ENCODE peak calls at places on chromosomes 4 and X, in eight cellular contexts. J, S, A, E, G, R, D and I are unnamed samples. For H3K4me1, the result is how much of the 10 kb centered on the place peaks cover.

GRCh38 chr4:98771959-98772619 is 113.7 kb upstream of the TSPAN5 start:
- DNase-seq in E (no peak), D (no peak), A (no peak), G (no peak), S (no peak), J (no peak), R (no peak), I (no peak)

GRCh38 chr4:4872148-4872903 is 12.9 kb downstream of the MSX1 start:
- DNase-seq in G (no peak), D (no peak), A (no peak), E (no peak), J (no peak), R (no peak), S (no peak), I (no peak)

GRCh38 chr4:150126201-150126879 is 48.1 kb downstream of the DCLK2 start:
- DNase-seq in G (no peak), R (no peak), J (no peak), S (no peak), A (no peak), E (no peak), D (no peak), I (peak)

GRCh38 chrX:97846718-97847237 is 963.1 kb downstream of the RPA4 start:
- DNase-seq in A (no peak), D (no peak), J (no peak), R (no peak), S (no peak), E (no peak), G (no peak), I (no peak)

GRCh38 chr4:168587326-168588125 is 90.7 kb downstream of the PALLD start:
- DNase-seq in E (no peak), J (no peak), R (no peak), G (no peak), A (no peak), D (peak), S (peak), I (no peak)

GRCh38 chr4:107164962-107165361 is 128.8 kb upstream of the DKK2 start:
- DNase-seq in G (no peak), J (no peak), A (no peak), S (no peak), D (no peak), R (no peak), E (no peak), I (no peak)

GRCh38 chr4:186514271-186514950 is 41.0 kb downstream of the MTNR1A start:
- DNase-seq in R (no peak), J (no peak), E (no peak), G (no peak), S (no peak), A (no peak), D (no peak), I (no peak)

GRCh38 chr4:15515106-15515505 is 45.4 kb downstream of the CC2D2A start:
- DNase-seq in G (no peak), A (no peak), D (no peak), J (no peak), E (no peak), S (no peak), R (no peak), I (no peak)

GRCh38 chrX:149493567-149494562 is 11.2 kb downstream of the IDS start:
- DNase-seq in J (no peak), G (no peak), D (no peak), S (no peak), R (no peak), E (no peak), A (no peak), I (no peak)

GRCh38 chrX:37752941-37753340 is 26.9 kb upstream of the CYBB start:
- DNase-seq in S (no peak), A (no peak), G (no peak), E (no peak), R (no peak), D (no peak), J (no peak), I (no peak)

GRCh38 chrX:37754518-37754917 is 25.3 kb upstream of the CYBB start:
- DNase-seq in S (no peak), E (no peak), A (no peak), G (no peak), J (no peak), D (no peak), R (no peak), I (no peak)

GRCh38 chrX:37755073-37755472 is 24.8 kb upstream of the CYBB start:
- DNase-seq in E (no peak), A (no peak), R (no peak), S (no peak), G (no peak), D (no peak), J (peak), I (no peak)

GRCh38 chrX:37757082-37757481 is 22.8 kb upstream of the CYBB start:
- DNase-seq in R (no peak), A (no peak), D (no peak), G (no peak), S (no peak), E (no peak), J (no peak), I (no peak)

GRCh38 chrX:37753384-37753783 is 26.5 kb upstream of the CYBB start:
- DNase-seq in A (no peak), G (no peak), R (no peak), D (no peak), E (no peak), J (no peak), S (no peak), I (no peak)
- H3K4me1 ChIP-seq in A (under half), G (under half), R (half or more), D (under half), E (under half), J (half or more), S (under half), I (under half)

GRCh38 chrX:23953908-23954269 is 46.1 kb downstream of the CXorf58 start:
- DNase-seq in S (no peak), R (no peak), E (no peak), G (no peak), J (no peak), D (no peak), A (no peak), I (no peak)

GRCh38 chrX:23952984-23953907 is 45.4 kb downstream of the CXorf58 start:
- DNase-seq in D (no peak), R (peak), J (peak), E (no peak), A (no peak), G (no peak), S (no peak), I (no peak)

GRCh38 chrX:23959781-23960180 is 52.0 kb downstream of the CXorf58 start:
- DNase-seq in G (no peak), E (no peak), D (no peak), J (no peak), R (no peak), A (no peak), S (no peak), I (no peak)

GRCh38 chrX:23952401-23952800 is 44.6 kb downstream of the CXorf58 start:
- DNase-seq in S (no peak), J (no peak), A (no peak), R (no peak), G (no peak), D (no peak), E (no peak), I (no peak)

DNA sequence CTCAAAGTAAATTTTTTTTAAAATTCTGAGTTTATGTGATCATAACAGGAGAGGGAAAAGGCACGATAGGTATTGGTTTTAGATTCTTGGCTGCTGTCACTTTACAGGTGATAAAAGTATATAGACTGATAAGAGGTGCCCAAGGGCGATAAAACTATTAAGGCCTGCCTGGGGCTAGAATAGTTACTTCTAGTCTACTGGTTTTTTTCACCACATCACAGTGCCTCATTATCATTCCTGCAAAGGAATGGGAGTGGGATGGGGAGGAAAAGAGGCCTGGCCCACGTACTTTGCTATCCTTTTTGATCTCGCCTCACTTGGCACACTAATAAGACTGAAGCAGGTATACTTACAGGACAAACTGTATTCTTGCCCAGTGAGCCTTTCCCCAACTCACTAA is 46.6 kb downstream of the CXorf58 start:
- DNase-seq in J (no peak), E (no peak), R (no peak), A (no peak), G (no peak), S (no peak), D (no peak), I (no peak)
- H3K4me3 ChIP-seq in J (no peak), E (no peak), R (no peak), A (no peak), G (no peak), S (no peak), D (no peak), I (no peak)

GRCh38 chr4:8108261-8108660 is 50.4 kb downstream of the ABLIM2 start:
- DNase-seq in D (peak), A (peak), R (no peak), J (no peak), S (no peak), G (no peak), E (no peak), I (peak)

GRCh38 chr4:8109406-8110065 is 49.1 kb downstream of the ABLIM2 start:
- DNase-seq in J (no peak), S (no peak), D (peak), G (no peak), R (no peak), A (no peak), E (no peak), I (no peak)

GRCh38 chr4:8108991-8109390 is 49.6 kb downstream of the ABLIM2 start:
- DNase-seq in J (no peak), R (no peak), A (no peak), D (peak), E (no peak), G (no peak), S (no peak), I (peak)

GRCh38 chr4:8112036-8112576 is 46.5 kb downstream of the ABLIM2 start:
- DNase-seq in E (no peak), A (no peak), R (no peak), J (no peak), G (no peak), D (peak), S (no peak), I (no peak)

GRCh38 chr4:8110071-8110986 is 48.3 kb downstream of the ABLIM2 start:
- DNase-seq in J (no peak), A (no peak), R (no peak), E (no peak), G (no peak), S (no peak), D (peak), I (no peak)
- H3K4me1 ChIP-seq in J (under half), A (under half), R (under half), E (under half), G (under half), S (under half), D (half or more), I (under half)

DNA sequence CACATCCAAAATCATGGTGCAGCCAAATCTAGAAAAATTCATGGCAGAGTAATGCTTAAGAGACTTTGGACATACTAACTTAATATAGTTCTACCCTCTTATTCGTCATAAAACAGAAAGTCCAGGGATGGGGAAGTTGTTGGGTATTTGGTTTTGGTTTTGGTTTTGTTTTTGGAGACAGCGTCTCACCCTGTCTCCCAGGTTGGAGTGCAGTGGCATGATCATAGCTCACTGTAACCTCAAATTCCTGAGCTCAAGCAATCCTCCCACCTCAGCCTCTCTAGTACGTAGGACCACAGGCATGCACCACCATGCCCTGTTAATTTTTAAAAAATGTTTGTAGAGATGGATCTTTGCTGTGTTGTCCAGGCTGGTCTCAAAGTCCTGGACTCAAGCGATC is 271.8 kb upstream of the TENM3 start:
- DNase-seq in S (no peak), G (no peak), D (no peak), E (no peak), J (no peak), A (no peak), R (no peak), I (no peak)
- H3K4me3 ChIP-seq in S (no peak), G (no peak), D (no peak), E (no peak), J (no peak), A (no peak), R (no peak), I (no peak)

GRCh38 chr4:87035881-87036509 is 101.2 kb downstream of the AFF1 start:
- DNase-seq in R (no peak), E (no peak), J (no peak), S (no peak), A (no peak), G (no peak), D (no peak), I (no peak)
- H3K4me1 ChIP-seq in R (under half), E (half or more), J (half or more), S (half or more), A (under half), G (half or more), D (half or more), I (half or more)

DNA sequence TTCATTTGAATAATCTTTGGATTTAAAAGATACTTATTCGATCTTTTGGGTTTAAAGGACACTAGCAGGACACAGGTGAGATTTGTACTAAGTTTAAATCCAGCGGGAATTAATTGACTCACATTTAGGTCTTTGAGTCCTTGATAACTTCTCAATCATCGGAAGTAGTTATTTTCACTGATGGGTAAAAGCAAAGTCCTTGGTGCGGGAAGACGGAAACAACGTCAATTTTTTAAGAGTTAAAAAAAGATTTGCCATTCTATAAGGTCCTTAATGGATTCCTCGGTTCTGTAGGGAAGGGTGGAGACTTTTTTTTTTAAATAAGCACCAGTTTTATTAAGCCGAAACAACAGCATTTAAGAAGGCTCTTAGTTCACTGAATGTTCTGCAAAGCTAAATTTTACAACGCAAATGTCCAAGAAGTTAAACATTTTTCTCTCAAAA is 2.9 kb downstream of the TMSB4X start:
- DNase-seq in A (no peak), E (no peak), D (no peak), S (no peak), R (no peak), J (no peak), G (no peak), I (no peak)
- H3K4me3 ChIP-seq in A (peak), E (peak), D (peak), S (peak), R (peak), J (peak), G (peak), I (no peak)

DNA sequence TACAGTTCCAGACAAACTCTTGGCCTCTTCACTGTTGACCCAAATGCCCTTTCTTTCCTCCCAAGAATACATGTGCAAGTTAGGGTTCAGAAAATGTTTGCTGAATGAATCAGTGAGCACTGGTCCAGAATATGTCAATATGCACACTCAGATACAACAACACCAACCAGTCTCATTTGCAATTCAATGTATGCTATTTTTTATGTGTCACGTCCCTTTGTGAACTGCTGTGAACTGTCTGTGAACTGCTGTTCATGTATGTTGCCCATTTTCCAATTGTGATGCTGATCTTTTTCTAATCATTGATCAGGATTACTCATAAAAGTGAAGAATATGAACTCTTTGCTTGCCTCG is 17.8 kb downstream of the GAB3 start:
- DNase-seq in D (no peak), A (no peak), G (no peak), E (no peak), S (no peak), R (no peak), J (no peak), I (no peak)
- H3K4me1 ChIP-seq in D (half or more), A (under half), G (under half), E (half or more), S (half or more), R (half or more), J (half or more), I (under half)

DNA sequence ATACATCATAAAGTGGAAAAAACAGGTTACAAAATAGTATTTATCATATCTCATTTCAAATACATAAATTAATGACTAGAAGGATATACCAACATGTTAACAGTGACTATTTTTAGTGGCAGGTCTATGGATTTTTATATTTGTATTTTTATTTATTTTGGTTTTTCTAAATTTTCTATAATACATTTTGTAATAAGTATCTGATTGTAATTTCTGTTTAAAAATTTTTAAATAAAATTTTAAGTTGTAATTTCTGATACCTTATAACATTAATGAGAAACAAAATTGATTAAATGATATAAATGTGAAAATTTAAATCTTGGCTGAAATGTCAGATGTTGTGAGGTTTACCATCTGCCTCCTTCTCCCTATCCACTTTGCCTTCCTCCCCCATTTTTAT is 2.5 kb downstream of the NONO start:
- DNase-seq in E (no peak), A (no peak), J (no peak), G (no peak), R (no peak), D (no peak), S (no peak), I (no peak)
- H3K4me3 ChIP-seq in E (no peak), A (no peak), J (no peak), G (no peak), R (no peak), D (peak), S (peak), I (no peak)

DNA sequence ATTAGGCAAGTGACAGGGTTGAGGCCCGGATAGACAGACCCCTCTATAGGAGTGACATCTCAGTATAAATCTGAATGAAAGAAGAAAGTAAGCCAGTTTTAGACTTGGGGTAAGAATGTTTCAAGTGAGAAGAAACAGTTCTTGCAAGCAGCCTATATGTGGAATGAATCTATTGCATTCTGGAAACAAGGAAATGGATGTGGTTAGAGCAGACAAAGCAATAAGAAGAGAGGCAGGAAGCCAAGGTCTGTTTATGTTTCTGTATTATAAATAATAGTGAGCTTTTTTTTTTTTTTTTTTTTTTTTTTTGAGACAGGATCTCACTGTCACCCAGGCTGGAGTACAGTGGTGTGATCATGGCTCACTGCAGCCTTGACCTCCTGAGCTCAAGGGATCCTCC is 255.8 kb downstream of the UNC5C start:
- DNase-seq in D (no peak), G (no peak), E (no peak), S (no peak), J (peak), A (no peak), R (no peak), I (no peak)
- H3K4me1 ChIP-seq in D (under half), G (under half), E (under half), S (under half), J (half or more), A (under half), R (under half), I (under half)